ENCODE peak calls at places on chromosomes 6 and 20, in nine cellular contexts. C, Q, T, W, D, I, F, G and M are unnamed samples.

GRCh38 chr6:30834643-30835042 is 49.7 kb upstream of the DDR1 start:
- DNase-seq in D (no peak), W (peak), Q (no peak), I (no peak), G (no peak), C (no peak), T (no peak), F (no peak), M (no peak)

GRCh38 chr20:34040300-34041015 is 46.7 kb downstream of the RALY start:
- DNase-seq in Q (peak), G (no peak), W (no peak), I (peak), T (no peak), D (no peak), F (no peak), C (no peak), M (no peak)

GRCh38 chr20:11716945-11717248 is 200.8 kb upstream of the BTBD3 start:
- DNase-seq in Q (no peak), D (no peak), F (no peak), W (no peak), G (no peak), I (no peak), T (no peak), C (no peak), M (no peak)

GRCh38 chr20:49344975-49345374 is 67.1 kb upstream of the ZNFX1 start:
- DNase-seq in Q (peak), F (peak), W (no peak), I (no peak), D (peak), C (peak), G (no peak), T (peak), M (no peak)

GRCh38 chr6:157853018-157853805 is 30.2 kb downstream of the SNX9 start:
- DNase-seq in F (no peak), C (no peak), I (no peak), G (no peak), D (no peak), Q (no peak), T (no peak), W (no peak), M (no peak)

GRCh38 chr6:10569392-10570127 is 48.4 kb downstream of the GCNT2 start:
- DNase-seq in Q (no peak), W (no peak), C (no peak), F (no peak), I (no peak), T (no peak), D (no peak), G (no peak), M (no peak)

GRCh38 chr20:56778765-56779195 is 149.7 kb downstream of the TFAP2C start:
- DNase-seq in T (peak), C (no peak), W (peak), G (no peak), I (peak), D (no peak), Q (no peak), F (peak), M (no peak)

GRCh38 chr20:7496394-7497111 is 443.7 kb downstream of the HAO1 start:
- DNase-seq in F (no peak), C (no peak), W (no peak), I (no peak), D (no peak), Q (no peak), G (no peak), T (no peak), M (no peak)

GRCh38 chr6:31287621-31288020 is 15.7 kb upstream of the HLA-C start:
- DNase-seq in C (no peak), W (no peak), G (no peak), F (no peak), D (no peak), T (no peak), Q (no peak), I (no peak), M (no peak)

GRCh38 chr6:148423133-148423532 is 80.5 kb downstream of the SASH1 start:
- DNase-seq in Q (no peak), D (no peak), G (no peak), I (no peak), W (no peak), T (peak), C (no peak), F (no peak), M (no peak)

GRCh38 chr20:58389324-58389967 is 417 bp downstream of the VAPB start:
- DNase-seq in C (peak), D (peak), F (peak), W (no peak), I (peak), G (peak), T (peak), Q (peak), M (peak)

GRCh38 chr20:61359254-61359653 is 107.2 kb downstream of the CDH4 start:
- DNase-seq in W (no peak), I (no peak), F (no peak), D (no peak), T (no peak), C (no peak), G (no peak), Q (no peak), M (no peak)

GRCh38 chr20:44703956-44704488 is 11.1 kb upstream of the CCN5 start:
- DNase-seq in Q (no peak), C (peak), T (no peak), I (no peak), F (no peak), D (no peak), W (no peak), G (no peak), M (no peak)

GRCh38 chr6:139060332-139060731 is 31.8 kb downstream of the ABRACL start:
- DNase-seq in D (peak), Q (no peak), W (no peak), F (no peak), T (peak), C (no peak), I (no peak), G (no peak), M (no peak)

GRCh38 chr6:107441706-107442105 is 17.7 kb downstream of the PDSS2 start:
- DNase-seq in W (no peak), F (no peak), C (no peak), G (no peak), I (no peak), Q (no peak), T (no peak), D (no peak), M (no peak)

GRCh38 chr20:3785240-3786125 is 1.1 kb downstream of the CENPB start:
- DNase-seq in C (peak), T (no peak), W (no peak), G (peak), I (no peak), F (no peak), D (no peak), Q (no peak), M (peak)

GRCh38 chr20:49614338-49615050 is 46.6 kb upstream of the PTGIS start:
- DNase-seq in W (no peak), D (no peak), F (no peak), T (no peak), C (no peak), I (no peak), G (no peak), Q (no peak), M (no peak)

GRCh38 chr20:10527781-10528180 is 92.7 kb downstream of the SLX4IP start:
- DNase-seq in G (no peak), T (no peak), F (no peak), Q (no peak), C (no peak), D (no peak), W (no peak), I (no peak), M (no peak)

GRCh38 chr20:859661-860294 is 26.3 kb downstream of the FAM110A start:
- DNase-seq in D (no peak), Q (no peak), G (no peak), F (no peak), I (no peak), C (no peak), T (no peak), W (no peak), M (no peak)

GRCh38 chr6:124963416-124964083 is 1.3 kb downstream of the RNF217 start:
- DNase-seq in C (peak), G (no peak), D (no peak), Q (no peak), I (peak), W (no peak), T (peak), F (peak), M (no peak)

GRCh38 chr6:81890846-81891245 is 138.4 kb upstream of the TENT5A start:
- DNase-seq in G (no peak), C (no peak), I (no peak), T (peak), D (no peak), Q (no peak), W (no peak), F (no peak), M (no peak)

GRCh38 chr20:1215386-1216170 is 10.3 kb upstream of the RAD21L1 start:
- DNase-seq in G (no peak), I (no peak), T (no peak), C (no peak), D (no peak), W (peak), Q (no peak), F (no peak), M (no peak)

GRCh38 chr6:149900620-149901443 is 2.9 kb upstream of the RAET1E start:
- DNase-seq in G (no peak), W (no peak), I (no peak), T (no peak), C (peak), D (peak), Q (no peak), F (no peak), M (no peak)

GRCh38 chr6:149268768-149269167 is 48.7 kb upstream of the TAB2 start:
- DNase-seq in C (no peak), D (no peak), Q (no peak), W (no peak), T (peak), F (no peak), G (no peak), I (peak), M (no peak)

GRCh38 chr6:121651420-121651819 is 216.0 kb downstream of the GJA1 start:
- DNase-seq in C (no peak), I (no peak), W (peak), G (no peak), T (no peak), D (no peak), Q (no peak), F (no peak), M (no peak)

GRCh38 chr20:42530855-42531674 is 658.6 kb downstream of the PTPRT start:
- DNase-seq in G (no peak), W (no peak), T (no peak), F (peak), D (peak), Q (no peak), C (peak), I (peak), M (no peak)

GRCh38 chr6:68296126-68296525 is 339.0 kb upstream of the ADGRB3 start:
- DNase-seq in T (peak), D (no peak), I (no peak), G (no peak), C (no peak), F (no peak), W (no peak), Q (no peak), M (no peak)

GRCh38 chr6:16769131-16769985 is 8.1 kb upstream of the ATXN1 start:
- DNase-seq in G (peak), T (peak), W (peak), Q (peak), D (peak), F (peak), I (peak), C (peak), M (peak)

GRCh38 chr20:17613328-17614175 is 43.7 kb downstream of the DSTN start:
- DNase-seq in T (no peak), C (peak), F (no peak), D (no peak), Q (no peak), I (no peak), G (peak), W (no peak), M (peak)

GRCh38 chr6:134288538-134289203 is 29.2 kb downstream of the SGK1 start:
- DNase-seq in G (no peak), F (peak), D (peak), W (peak), T (peak), Q (no peak), C (no peak), I (no peak), M (no peak)

GRCh38 chr6:37675606-37676005 is 22.1 kb downstream of the MDGA1 start:
- DNase-seq in I (no peak), G (no peak), W (no peak), D (no peak), C (no peak), F (no peak), T (no peak), Q (no peak), M (no peak)

GRCh38 chr6:117739869-117740268 is 64.6 kb downstream of the NUS1 start:
- DNase-seq in D (no peak), F (no peak), C (no peak), I (no peak), G (no peak), T (no peak), Q (no peak), W (no peak), M (no peak)

GRCh38 chr6:159372333-159372732 is 203.1 kb downstream of the FNDC1 start:
- DNase-seq in F (no peak), C (no peak), T (no peak), D (no peak), G (no peak), W (no peak), Q (no peak), I (no peak), M (no peak)
- H3K27ac ChIP-seq in F (no peak), C (no peak), T (no peak), D (no peak), G (no peak), W (no peak), Q (no peak), I (no peak), M (no peak)

GRCh38 chr20:62512812-62513211 is 37.0 kb upstream of the GATA5 start:
- DNase-seq in F (no peak), G (no peak), I (no peak), W (no peak), T (no peak), Q (no peak), D (no peak), C (no peak), M (no peak)
- H3K27ac ChIP-seq in F (no peak), G (no peak), I (peak), W (no peak), T (no peak), Q (peak), D (no peak), C (no peak), M (no peak)

GRCh38 chr6:26597389-26597766 is 625 bp downstream of the ABT1 start:
- DNase-seq in G (no peak), D (no peak), F (no peak), Q (no peak), W (no peak), I (no peak), T (no peak), C (no peak), M (no peak)
- H3K27ac ChIP-seq in G (no peak), D (peak), F (peak), Q (peak), W (peak), I (peak), T (peak), C (peak), M (peak)

GRCh38 chr6:34664270-34664971 is 32.1 kb downstream of the ILRUN start:
- DNase-seq in Q (no peak), I (no peak), C (no peak), W (no peak), F (peak), T (peak), D (no peak), G (no peak), M (no peak)

GRCh38 chr6:34661379-34661778 is 35.2 kb downstream of the ILRUN start:
- DNase-seq in G (no peak), F (no peak), W (no peak), C (no peak), I (no peak), T (no peak), Q (no peak), D (no peak), M (no peak)

GRCh38 chr6:34665019-34665418 is 31.5 kb downstream of the ILRUN start:
- DNase-seq in D (no peak), G (no peak), C (no peak), T (no peak), F (no peak), Q (no peak), W (no peak), I (no peak), M (no peak)

GRCh38 chr6:34663887-34664269 is 32.7 kb downstream of the ILRUN start:
- DNase-seq in G (no peak), I (no peak), W (no peak), D (no peak), F (peak), C (no peak), Q (no peak), T (peak), M (no peak)

DNA sequence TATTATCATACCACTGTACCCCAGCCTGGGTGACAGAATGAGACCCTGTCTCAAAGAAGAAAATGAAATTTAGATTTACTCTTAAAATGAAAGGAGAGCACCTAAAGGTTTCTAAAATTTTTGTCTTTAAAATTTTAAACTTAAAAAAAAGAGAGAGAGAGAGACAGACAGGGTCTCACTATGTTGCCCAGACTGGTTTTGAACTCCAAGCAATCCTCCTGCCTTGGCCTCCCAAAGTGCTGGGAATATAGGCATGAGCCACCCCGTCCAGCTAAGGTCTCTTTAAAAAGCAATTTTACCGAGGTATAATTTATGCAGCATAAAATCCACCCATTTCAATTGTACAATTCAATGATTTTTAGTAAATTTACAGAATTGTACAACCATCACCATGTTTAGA is 33.2 kb downstream of the ILRUN start:
- DNase-seq in Q (no peak), D (no peak), T (no peak), I (no peak), F (no peak), G (no peak), C (no peak), W (no peak), M (no peak)
- H3K27ac ChIP-seq in Q (peak), D (no peak), T (peak), I (no peak), F (peak), G (no peak), C (no peak), W (no peak), M (peak)

GRCh38 chr6:50096267-50096666 is 46.5 kb upstream of the DEFB112 start:
- DNase-seq in D (no peak), Q (no peak), T (peak), F (no peak), W (no peak), C (no peak), I (no peak), G (no peak), M (no peak)
- H3K27ac ChIP-seq in D (no peak), Q (no peak), T (no peak), F (no peak), W (no peak), C (no peak), I (no peak), G (no peak), M (no peak)